ENCODE peak calls at places on chromosome 21, in eight cellular contexts. B is uterus, P is stomach, K is spleen, U is gastrocnemius medialis, Q is HCT116, V is heart left ventricle, M is endothelial cell of umbilical vein. O is an unnamed sample. For H3K4me1 and H3K36me3, the result is how much of the 10 kb centered on the place peaks cover.

GRCh38 chr21:44892536-44893277 is 19.2 kb upstream of the PTTG1IP start:
- DNase-seq in B (no peak), P (peak), K (peak), U (no peak), Q (peak), V (peak), M (peak), O (no peak)

GRCh38 chr21:23217597-23217996 is 2219.4 kb downstream of the NCAM2 start:
- DNase-seq in B (no peak), P (no peak), K (no peak), U (no peak), Q (no peak), V (no peak), M (peak), O (no peak)

GRCh38 chr21:31334648-31335121 is 9.4 kb downstream of the TIAM1 start:
- DNase-seq in B (no peak), P (peak), K (no peak), U (no peak), Q (no peak), V (no peak), M (no peak), O (no peak)

GRCh38 chr21:24225432-24225831 is 1381.8 kb downstream of the MRPL39 start:
- DNase-seq in B (no peak), P (no peak), K (no peak), U (no peak), Q (no peak), V (no peak), M (no peak), O (no peak)

GRCh38 chr21:43352568-43353281 is 74.2 kb downstream of the SIK1 start:
- DNase-seq in B (no peak), P (no peak), K (no peak), U (no peak), Q (peak), V (no peak), M (peak), O (no peak)

GRCh38 chr21:44880762-44881585 is 7.5 kb upstream of the PTTG1IP start:
- DNase-seq in B (no peak), P (no peak), K (no peak), U (no peak), Q (no peak), V (peak), M (peak), O (peak)

GRCh38 chr21:15706686-15707085 is 23.1 kb upstream of the USP25 start:
- DNase-seq in B (peak), P (peak), K (no peak), U (no peak), Q (peak), V (no peak), M (peak), O (no peak)

GRCh38 chr21:44874240-44874496 is 678 bp upstream of the PTTG1IP start:
- DNase-seq in B (no peak), P (no peak), K (no peak), U (no peak), Q (no peak), V (no peak), M (peak), O (no peak)

GRCh38 chr21:37642493-37642892 is 273.8 kb downstream of the KCNJ6 start:
- DNase-seq in B (no peak), P (no peak), K (no peak), U (no peak), Q (peak), V (no peak), M (no peak), O (no peak)

GRCh38 chr21:46100020-46100419 is 2.1 kb downstream of the COL6A2 start:
- DNase-seq in B (no peak), P (peak), K (no peak), U (no peak), Q (no peak), V (no peak), M (no peak), O (peak)
- H3K4me1 ChIP-seq in B (under half), P (under half), K (under half), U (under half), Q (under half), V (under half), M (under half), O (under half)

GRCh38 chr21:46368533-46369285 is 44.8 kb downstream of the PCNT start:
- DNase-seq in B (no peak), P (no peak), K (no peak), U (peak), Q (no peak), V (no peak), M (no peak), O (no peak)
- H3K36me3 ChIP-seq in B (under half), P (half or more), K (half or more), U (half or more), Q (under half), V (under half), M (under half), O (under half)

GRCh38 chr21:33383056-33383888 is 19.9 kb upstream of the IFNGR2 start:
- DNase-seq in B (peak), P (peak), K (peak), U (no peak), Q (peak), V (peak), M (peak), O (peak)
- TF ChIP-seq POLR2A in B (no peak), P (no peak), K (peak), U (no peak), Q (no peak), V (no peak), M (peak), O (no peak)

DNA sequence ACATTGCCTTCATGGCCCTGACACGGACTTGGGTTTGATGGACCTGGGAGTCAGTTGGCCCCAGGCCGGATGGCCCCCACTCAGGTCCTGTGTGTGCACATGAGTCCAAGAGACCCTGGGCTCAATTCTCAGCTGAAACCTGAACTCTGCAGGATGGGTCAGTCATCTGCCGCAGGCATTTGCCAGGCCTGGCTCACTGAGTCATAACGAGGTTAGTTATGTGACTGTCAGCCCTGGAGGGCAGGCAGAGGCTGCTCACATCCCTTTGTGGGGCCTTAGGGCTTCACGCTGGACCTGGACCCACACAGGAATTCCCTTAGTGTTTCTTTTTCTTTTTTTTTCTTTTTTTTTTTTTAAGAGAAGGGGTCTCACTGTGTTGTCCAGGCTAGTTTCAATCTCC is 46.5 kb downstream of the PSMG1 start:
- DNase-seq in B (no peak), P (no peak), K (no peak), U (no peak), Q (no peak), V (no peak), M (no peak), O (no peak)
- H3K4me1 ChIP-seq in B (under half), P (under half), K (under half), U (under half), Q (under half), V (under half), M (under half), O (under half)

GRCh38 chr21:17602874-17603273 is 9.8 kb downstream of the BTG3 start:
- DNase-seq in B (no peak), P (no peak), K (no peak), U (no peak), Q (no peak), V (no peak), M (no peak), O (no peak)
- H3K36me3 ChIP-seq in B (under half), P (half or more), K (half or more), U (under half), Q (half or more), V (half or more), M (under half), O (under half)

DNA sequence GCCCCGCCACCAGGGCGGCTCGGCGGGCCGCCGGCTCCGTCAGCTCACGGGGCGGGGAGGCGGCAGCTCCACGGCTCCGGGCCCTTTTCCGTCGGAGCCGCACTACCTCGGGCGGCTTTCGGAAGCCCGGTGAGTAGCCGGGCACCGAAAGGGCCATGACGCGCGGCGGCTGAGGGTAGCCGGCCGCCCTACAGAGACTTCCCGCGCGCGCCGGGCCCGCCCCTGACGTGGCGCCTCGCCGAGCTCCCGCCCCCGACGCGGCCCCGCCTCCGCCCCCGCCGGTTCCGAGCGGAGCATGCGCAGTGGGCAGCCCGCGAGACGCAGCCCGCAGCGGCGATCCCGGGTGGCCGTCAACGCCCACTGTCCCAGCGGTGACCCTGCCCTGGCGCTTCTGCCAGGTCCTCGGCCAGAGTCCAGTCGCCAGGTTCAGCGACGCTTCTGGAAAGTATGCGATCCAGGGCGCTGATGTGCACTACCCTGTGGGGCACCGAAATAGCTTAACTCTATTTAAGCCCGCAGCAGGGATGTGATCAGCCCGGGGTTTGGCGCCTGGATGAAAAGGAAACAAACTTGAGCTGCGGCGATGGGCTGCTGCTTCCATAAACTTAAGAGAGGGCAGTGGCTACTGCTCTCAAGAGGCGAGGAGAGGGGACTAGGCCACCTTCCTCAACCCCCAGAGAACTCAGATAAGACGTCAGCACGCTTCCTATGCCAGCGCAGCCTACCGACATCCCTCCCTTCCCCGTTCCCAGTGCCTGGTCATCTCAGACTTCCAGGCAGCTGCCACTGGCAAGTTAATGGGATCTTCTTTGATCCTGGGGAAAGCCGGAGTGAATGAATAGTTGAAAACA is at the start of gene DONSON:
- DNase-seq in B (peak), P (peak), K (peak), U (peak), Q (peak), V (peak), M (peak), O (peak)
- TF ChIP-seq POLR2A in B (peak), P (no peak), K (peak), U (peak), Q (peak), V (no peak), M (peak), O (no peak)

DNA sequence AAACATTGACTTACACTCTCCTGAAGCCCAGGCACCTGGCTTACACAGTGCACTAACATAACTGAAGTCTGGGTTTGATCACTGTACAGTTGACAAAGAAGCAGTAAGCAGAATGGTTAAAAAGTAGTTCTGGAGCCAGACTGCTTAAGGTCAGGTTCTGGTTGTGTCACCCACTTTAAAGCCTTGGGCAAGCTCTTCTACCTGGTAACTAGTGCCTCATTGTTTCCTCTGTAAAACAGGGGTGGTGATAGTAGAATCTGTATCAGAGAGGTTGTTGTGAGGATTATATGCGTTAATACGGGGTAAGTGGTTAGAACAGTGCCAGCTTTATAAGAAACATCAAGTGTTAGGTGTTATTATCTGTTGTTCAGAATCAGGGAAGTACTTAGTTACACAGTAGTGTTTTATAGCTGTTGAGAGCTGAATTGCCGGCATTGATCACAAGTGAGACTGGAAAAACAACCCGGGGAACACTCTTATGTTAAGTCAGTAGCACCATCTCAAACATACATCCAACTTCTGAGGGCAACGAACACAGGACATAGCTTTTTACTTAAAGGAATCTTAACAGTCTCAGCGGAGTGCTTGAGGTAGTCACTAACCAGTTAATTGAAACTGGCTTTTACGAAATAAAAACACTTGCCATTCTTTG is 3.7 kb downstream of the BACH1 start:
- DNase-seq in B (no peak), P (no peak), K (no peak), U (no peak), Q (no peak), V (no peak), M (no peak), O (no peak)
- H3K4me1 ChIP-seq in B (under half), P (under half), K (under half), U (half or more), Q (under half), V (under half), M (under half), O (half or more)

GRCh38 chr21:36397606-36398005 is 12.4 kb downstream of the CHAF1B start:
- DNase-seq in B (no peak), P (no peak), K (no peak), U (no peak), Q (no peak), V (no peak), M (no peak), O (no peak)
- H3K36me3 ChIP-seq in B (under half), P (under half), K (half or more), U (under half), Q (under half), V (under half), M (under half), O (under half)